ENCODE peak calls at places on chromosome 9, in four cellular contexts. S, B, U and N are unnamed samples.

GRCh38 chr9:68714416-68715180 is 9.6 kb downstream of the PIP5K1B start:
- DNase-seq in U (no peak), B (no peak), S (no peak), N (no peak)

GRCh38 chr9:84322830-84323229 is 17.7 kb downstream of the SLC28A3 start:
- DNase-seq in U (no peak), B (no peak), S (no peak), N (no peak)

GRCh38 chr9:81791076-81791475 is 101.7 kb upstream of the TLE1 start:
- DNase-seq in U (no peak), B (no peak), S (peak), N (no peak)

GRCh38 chr9:90445391-90445790 is 197.2 kb downstream of the DIRAS2 start:
- DNase-seq in S (no peak), B (no peak), U (no peak), N (no peak)

GRCh38 chr9:2411459-2412215 is 209.9 kb upstream of the VLDLR start:
- DNase-seq in S (no peak), U (no peak), B (no peak), N (no peak)

GRCh38 chr9:78044189-78044588 is 12.6 kb upstream of the GNAQ start:
- DNase-seq in U (no peak), B (no peak), S (no peak), N (no peak)

GRCh38 chr9:108779506-108779905 is 76.3 kb downstream of the ACTL7B start:
- DNase-seq in S (no peak), B (no peak), U (no peak), N (no peak)

GRCh38 chr9:100601216-100601615 is 23.3 kb downstream of the CAVIN4 start:
- DNase-seq in U (no peak), B (peak), S (peak), N (peak)

GRCh38 chr9:131727184-131727785 is 12.6 kb downstream of the RAPGEF1 start:
- DNase-seq in U (no peak), S (no peak), B (no peak), N (no peak)

GRCh38 chr9:92439921-92440750 is 15.9 kb upstream of the OMD start:
- DNase-seq in S (no peak), B (no peak), U (no peak), N (no peak)

GRCh38 chr9:113992276-113992951 is 85.7 kb downstream of the AMBP start:
- DNase-seq in S (no peak), U (no peak), B (no peak), N (peak)